ENCODE peak calls at places on chromosome 20, in ten cellular contexts. T, E, N, K, W, P, L, B, I and X are unnamed samples.

GRCh38 chr20:4802023-4802422 is 80.3 kb downstream of the PRND start:
- DNase-seq in T (no peak), E (no peak), N (no peak), K (no peak), W (no peak), P (no peak), L (no peak), B (no peak), I (no peak), X (no peak)

GRCh38 chr20:10304474-10305046 is 85.9 kb downstream of the SNAP25 start:
- DNase-seq in T (no peak), E (no peak), N (no peak), K (no peak), W (no peak), P (no peak), L (no peak), B (no peak), I (no peak), X (no peak)

GRCh38 chr20:45861157-45862075 is 4.0 kb downstream of the ZSWIM3 start:
- DNase-seq in T (no peak), E (no peak), N (peak), K (no peak), W (no peak), P (no peak), L (no peak), B (no peak), I (no peak), X (no peak)

GRCh38 chr20:48336647-48337046 is 491.2 kb downstream of the PREX1 start:
- DNase-seq in T (no peak), E (no peak), N (no peak), K (no peak), W (no peak), P (no peak), L (no peak), B (no peak), I (no peak), X (no peak)

GRCh38 chr20:20213722-20214121 is 154.2 kb upstream of the INSM1 start:
- DNase-seq in T (no peak), E (no peak), N (no peak), K (no peak), W (no peak), P (no peak), L (no peak), B (no peak), I (no peak), X (no peak)

GRCh38 chr20:31484001-31484400 is 8.9 kb downstream of the REM1 start:
- DNase-seq in T (no peak), E (no peak), N (peak), K (no peak), W (no peak), P (peak), L (peak), B (no peak), I (peak), X (no peak)

GRCh38 chr20:23670361-23670760 is 18.5 kb downstream of the CST4 start:
- DNase-seq in T (no peak), E (no peak), N (no peak), K (no peak), W (no peak), P (no peak), L (no peak), B (no peak), I (no peak), X (no peak)

GRCh38 chr20:60209048-60209447 is 250.8 kb downstream of the CDH26 start:
- DNase-seq in T (no peak), E (no peak), N (no peak), K (no peak), W (no peak), P (no peak), L (no peak), B (no peak), I (no peak), X (no peak)

GRCh38 chr20:22430746-22431168 is 153.6 kb downstream of the FOXA2 start:
- DNase-seq in T (no peak), E (no peak), N (no peak), K (no peak), W (no peak), P (no peak), L (peak), B (peak), I (no peak), X (no peak)

GRCh38 chr20:62337558-62338293 is 29.4 kb downstream of the LAMA5 start:
- DNase-seq in T (no peak), E (no peak), N (no peak), K (no peak), W (peak), P (no peak), L (no peak), B (no peak), I (no peak), X (no peak)

DNA sequence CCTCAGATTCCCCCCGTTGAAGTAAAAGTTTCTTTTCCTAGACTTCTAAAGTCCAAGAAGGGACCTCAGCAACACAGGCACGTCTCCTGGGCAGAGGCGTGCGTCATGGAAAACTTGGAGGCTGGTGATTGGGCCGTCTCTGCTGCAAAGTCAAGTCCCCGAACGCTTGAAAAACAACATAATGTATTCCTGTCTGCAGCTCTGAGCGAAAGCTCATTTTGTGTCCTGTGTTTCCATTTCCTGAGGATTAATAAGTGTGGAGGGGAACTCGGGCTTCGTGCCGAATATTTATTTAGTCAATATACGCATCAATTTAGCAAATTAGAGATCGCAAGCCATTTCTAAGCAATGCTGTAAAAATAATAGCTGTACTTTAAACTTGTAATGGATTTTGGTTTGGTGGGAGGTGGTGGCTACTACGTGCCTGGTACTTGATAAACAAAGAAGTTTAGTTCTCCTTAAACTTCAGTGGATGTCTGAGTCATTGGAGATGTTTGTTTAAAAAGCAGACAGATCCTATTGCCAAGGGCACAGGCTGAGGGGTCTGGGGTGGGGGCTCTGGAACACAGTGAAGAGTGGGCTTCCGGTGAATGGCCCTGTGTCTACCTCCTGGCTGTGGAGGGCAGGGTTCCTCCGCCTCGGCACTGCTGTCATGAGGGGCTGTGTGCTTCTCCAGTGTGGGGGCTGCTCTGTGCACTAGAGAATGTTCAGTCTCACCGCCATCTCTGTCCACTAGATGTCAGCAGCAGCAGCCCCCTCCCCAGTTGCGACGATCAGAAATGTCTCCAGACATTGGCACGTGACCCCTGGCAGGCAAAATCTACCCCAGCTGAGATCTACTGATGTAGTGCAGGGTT is 21.8 kb downstream of the PCK1 start:
- DNase-seq in T (peak), E (no peak), N (peak), K (peak), W (no peak), P (peak), L (peak), B (no peak), I (no peak), X (peak)
- TF ChIP-seq CTCF in T (peak), E (peak), N (peak), K (peak), W (peak), P (peak), L (peak), B (peak), I (peak), X (peak)

GRCh38 chr20:57167971-57168693 is 98.3 kb downstream of the BMP7 start:
- DNase-seq in T (no peak), E (no peak), N (no peak), K (no peak), W (no peak), P (no peak), L (no peak), B (no peak), I (no peak), X (no peak)

GRCh38 chr20:57164872-57165271 is 101.6 kb downstream of the BMP7 start:
- DNase-seq in T (no peak), E (no peak), N (no peak), K (no peak), W (no peak), P (no peak), L (no peak), B (no peak), I (no peak), X (no peak)

GRCh38 chr20:57167292-57167655 is 99.2 kb downstream of the BMP7 start:
- DNase-seq in T (no peak), E (no peak), N (no peak), K (no peak), W (no peak), P (no peak), L (no peak), B (no peak), I (no peak), X (no peak)

GRCh38 chr20:57165427-57166004 is 100.9 kb downstream of the BMP7 start:
- DNase-seq in T (no peak), E (no peak), N (no peak), K (no peak), W (no peak), P (no peak), L (no peak), B (no peak), I (no peak), X (no peak)

DNA sequence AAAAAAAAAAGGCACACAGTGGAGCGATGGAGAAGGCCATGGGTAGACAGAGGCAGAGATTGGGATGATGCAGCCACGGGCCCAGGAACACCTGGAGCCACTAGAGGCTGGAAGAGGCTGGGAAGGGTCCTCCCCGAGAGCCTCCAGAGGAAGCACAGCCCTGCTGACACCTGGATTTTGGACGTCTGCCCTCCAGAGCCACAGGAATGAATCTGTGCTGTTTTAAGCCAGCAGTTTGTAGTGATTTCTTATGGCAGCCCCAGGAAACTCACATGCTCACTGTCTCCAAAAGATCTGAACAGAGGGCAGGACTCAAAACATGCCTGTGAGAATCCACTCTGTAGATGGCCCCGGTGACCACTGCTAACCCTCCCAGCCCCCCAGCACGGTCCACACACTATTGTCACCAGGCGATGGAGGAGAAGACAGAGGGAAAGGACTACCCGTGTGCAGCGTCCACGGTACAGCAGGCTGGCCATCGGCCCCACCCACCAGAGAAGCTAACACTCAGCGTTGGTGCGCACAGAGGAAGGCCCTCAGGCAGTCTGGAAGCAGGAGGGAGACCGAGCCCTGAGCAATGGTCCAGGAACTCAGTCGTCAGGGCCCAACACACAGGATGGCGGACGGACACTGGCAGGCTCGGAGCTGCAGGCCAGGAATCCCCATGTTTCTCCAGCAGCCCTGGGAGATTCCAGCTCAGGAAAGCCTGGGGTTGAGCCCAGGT is 99.7 kb downstream of the BMP7 start:
- DNase-seq in T (no peak), E (no peak), N (no peak), K (no peak), W (no peak), P (no peak), L (no peak), B (no peak), I (no peak), X (no peak)
- TF ChIP-seq CTCF in T (no peak), E (no peak), N (no peak), K (no peak), W (no peak), P (no peak), L (no peak), B (no peak), I (no peak), X (no peak)

DNA sequence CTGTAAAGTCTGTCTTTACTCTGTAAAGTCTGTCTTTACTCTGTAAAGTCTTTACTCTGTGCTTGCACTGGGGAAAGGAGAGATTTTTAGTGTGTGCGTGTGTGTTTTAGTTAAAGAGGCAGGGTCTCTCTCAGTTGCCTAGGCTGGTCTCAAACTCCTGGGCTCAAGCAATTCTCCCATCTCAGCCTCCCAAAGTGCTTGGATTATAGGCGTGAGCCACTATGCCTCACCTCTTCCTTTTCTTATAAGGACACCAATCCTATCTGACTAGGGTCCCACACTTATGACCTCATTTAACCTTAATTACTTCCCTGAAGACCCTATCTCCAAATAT is 93.8 kb downstream of the JPH2 start:
- DNase-seq in T (no peak), E (no peak), N (no peak), K (no peak), W (no peak), P (no peak), L (no peak), B (no peak), I (no peak), X (no peak)
- TF ChIP-seq CTCF in T (no peak), E (no peak), N (no peak), K (no peak), W (peak), P (no peak), L (no peak), B (peak), I (no peak), X (no peak)

GRCh38 chr20:44576297-44576696 is 6.1 kb upstream of the PKIG start:
- DNase-seq in T (peak), E (no peak), N (no peak), K (peak), W (no peak), P (no peak), L (peak), B (no peak), I (peak), X (no peak)
- TF ChIP-seq CTCF in T (peak), E (no peak), N (peak), K (peak), W (no peak), P (no peak), L (peak), B (no peak), I (peak), X (peak)